ENCODE peak calls at places on chromosomes 12 and 14, in six cellular contexts. X is HCT116, J is SK-N-SH, G is H1, Q is HepG2, F is K562. E is an unnamed sample.

GRCh38 chr14:42779024-42779423 is 1172.3 kb downstream of the LRFN5 start:
- DNase-seq in X (no peak), G (no peak), F (no peak), J (no peak), Q (no peak), E (no peak)

GRCh38 chr14:69464829-69465228 is 19.7 kb upstream of the PLEKHD1 start:
- DNase-seq in F (no peak), Q (no peak), X (no peak), G (no peak), J (peak), E (no peak)

GRCh38 chr12:103482365-103482764 is 13.4 kb downstream of the C12orf42 start:
- DNase-seq in Q (no peak), G (no peak), F (no peak), X (no peak), J (no peak), E (no peak)

GRCh38 chr14:104093366-104094055 is 8.0 kb downstream of the ASPG start:
- DNase-seq in G (no peak), Q (no peak), J (peak), X (no peak), F (peak), E (peak)

GRCh38 chr14:106883218-106883692 is 1356.9 kb downstream of the TMEM121 start:
- DNase-seq in G (peak), F (no peak), Q (peak), X (no peak), J (peak), E (no peak)

GRCh38 chr12:114671664-114672476 is 12.1 kb downstream of the TBX3 start:
- DNase-seq in J (peak), X (no peak), G (peak), Q (no peak), F (no peak), E (no peak)

GRCh38 chr14:103067231-103067954 is 10.0 kb upstream of the CDC42BPB start:
- DNase-seq in X (peak), G (no peak), Q (no peak), F (no peak), J (no peak), E (no peak)

GRCh38 chr14:88729159-88729558 is 63.6 kb downstream of the EML5 start:
- DNase-seq in G (no peak), X (no peak), F (no peak), J (peak), Q (no peak), E (peak)

GRCh38 chr12:96445743-96446655 is 43.4 kb upstream of the CFAP54 start:
- DNase-seq in X (no peak), G (no peak), J (no peak), Q (no peak), F (peak), E (no peak)

GRCh38 chr12:123063535-123063934 is 83.1 kb downstream of the ARL6IP4 start:
- DNase-seq in Q (peak), J (peak), G (peak), X (no peak), F (peak), E (peak)

GRCh38 chr12:59827767-59828166 is 231.9 kb downstream of the SLC16A7 start:
- DNase-seq in X (no peak), J (no peak), Q (no peak), G (no peak), F (no peak), E (no peak)

GRCh38 chr12:104589215-104589614 is 132.5 kb downstream of the CHST11 start:
- DNase-seq in Q (no peak), F (no peak), J (no peak), G (no peak), X (no peak), E (no peak)

GRCh38 chr14:51401756-51402155 is 161.7 kb downstream of the TMX1 start:
- DNase-seq in F (no peak), G (no peak), Q (no peak), J (no peak), X (no peak), E (no peak)

GRCh38 chr12:65171870-65172269 is 2.5 kb downstream of the LEMD3 start:
- DNase-seq in X (no peak), G (no peak), F (no peak), J (no peak), Q (no peak), E (no peak)

GRCh38 chr14:35695647-35696046 is 113.4 kb downstream of the RALGAPA1 start:
- DNase-seq in G (no peak), J (no peak), X (no peak), F (no peak), Q (no peak), E (no peak)

GRCh38 chr12:53231859-53232640 is at the start of gene RARG:
- DNase-seq in F (peak), G (peak), J (peak), X (no peak), Q (no peak), E (peak)

GRCh38 chr14:34498684-34499412 is 36.8 kb upstream of the SPTSSA start:
- DNase-seq in F (no peak), G (no peak), J (peak), X (peak), Q (peak), E (peak)

GRCh38 chr14:21092147-21093011 is 6.1 kb downstream of the ZNF219 start:
- DNase-seq in F (peak), Q (peak), X (peak), J (peak), G (peak), E (peak)

DNA sequence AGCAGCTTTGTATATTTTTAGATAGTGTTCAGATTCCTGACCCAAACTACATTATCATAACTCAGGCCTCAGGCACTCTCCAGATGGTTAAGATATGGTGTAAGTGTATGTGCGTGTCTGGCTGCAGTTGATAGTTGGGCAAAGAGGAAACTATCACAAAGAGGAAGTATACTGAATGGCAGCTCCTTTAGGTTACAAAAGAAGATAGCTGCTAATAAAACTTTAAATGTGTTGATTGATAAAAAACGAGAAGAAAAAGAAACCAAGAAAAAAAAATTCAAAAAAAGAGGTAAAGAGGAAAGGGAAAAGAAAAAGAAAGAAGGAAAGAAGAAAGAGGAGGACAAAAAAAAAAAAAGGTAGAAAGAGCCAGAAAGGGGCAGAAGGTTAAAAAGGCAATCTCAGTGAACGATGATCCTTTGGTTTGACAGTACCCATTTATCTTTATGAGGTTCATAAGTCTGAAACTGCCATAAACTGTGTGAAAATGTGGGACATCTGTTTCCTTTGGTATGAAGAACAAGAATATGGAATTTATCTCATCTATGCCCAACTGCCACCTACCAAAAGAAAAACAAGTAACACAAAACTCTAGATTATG is 42.2 kb downstream of the TAOK3 start:
- DNase-seq in X (no peak), G (no peak), Q (no peak), F (peak), J (peak), E (no peak)
- TF ChIP-seq JUND in X (no peak), G (no peak), Q (no peak), F (peak), J (no peak), E (no peak)

DNA sequence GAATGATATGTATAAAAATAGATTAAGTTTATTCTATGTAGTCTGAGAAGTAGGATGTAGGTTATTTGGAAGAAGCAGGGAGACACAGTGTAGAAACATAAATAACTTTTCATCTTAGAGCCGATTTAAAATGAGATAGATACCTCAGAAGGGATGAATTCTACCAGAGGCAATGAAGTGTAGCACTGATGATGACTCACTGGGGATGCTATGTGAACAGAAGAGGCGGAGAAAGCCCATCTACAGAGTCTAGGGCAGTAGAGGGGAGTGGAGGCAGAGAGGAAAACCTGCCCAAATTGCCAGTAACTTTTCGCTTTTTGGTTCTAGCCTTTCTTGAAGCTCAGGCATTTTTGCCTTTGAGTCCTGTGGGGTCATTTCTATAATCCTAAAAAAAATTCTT is 451.8 kb downstream of the ATP23 start:
- DNase-seq in Q (no peak), J (no peak), F (no peak), X (no peak), G (no peak), E (no peak)
- TF ChIP-seq JUND in Q (no peak), J (peak), F (no peak), X (no peak), G (no peak), E (no peak)

GRCh38 chr12:108193922-108194321 is 64.8 kb downstream of the WSCD2 start:
- DNase-seq in F (peak), G (peak), Q (peak), X (peak), J (peak), E (peak)
- TF ChIP-seq JUND in F (no peak), G (no peak), Q (no peak), X (no peak), J (no peak), E (no peak)

DNA sequence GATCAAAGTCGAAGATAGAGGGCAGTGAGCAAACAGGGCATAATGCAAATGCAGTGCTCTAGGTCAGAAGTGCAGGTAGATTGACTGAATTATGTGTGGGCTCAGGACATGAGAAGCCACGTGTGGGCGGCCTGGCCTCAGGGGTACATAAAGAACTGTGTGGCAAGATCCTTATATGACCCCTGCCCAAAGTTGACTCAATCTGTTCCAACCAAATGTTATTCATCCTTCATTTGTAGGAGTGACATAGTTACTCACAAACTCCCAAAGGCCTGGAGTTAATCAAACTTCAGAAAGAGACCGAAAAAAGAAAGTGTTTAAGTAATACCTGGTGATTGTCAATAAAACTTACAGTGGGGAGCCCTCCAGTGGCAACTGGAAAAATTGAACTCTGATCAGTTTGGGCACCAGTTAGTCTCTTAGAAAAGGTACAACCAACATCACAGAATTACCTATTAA is 150.4 kb upstream of the FAR2 start:
- DNase-seq in J (peak), X (no peak), F (peak), G (no peak), Q (peak), E (peak)
- TF ChIP-seq JUND in J (no peak), X (no peak), F (no peak), G (no peak), Q (no peak), E (no peak)

E was measured in T47D.